ENCODE peak calls at places on chromosomes 5 and 9, in four cellular contexts. B, C, I and J are unnamed samples. For H4K20me1, the result is how much of the 10 kb centered on the place peaks cover.

GRCh38 chr9:78064075-78064474 is 32.5 kb upstream of the GNAQ start:
- DNase-seq in B (no peak), C (no peak), I (no peak), J (no peak)

GRCh38 chr9:7848498-7848897 is 48.9 kb upstream of the DMAC1 start:
- DNase-seq in B (no peak), C (no peak), I (no peak), J (no peak)

GRCh38 chr5:151104795-151105194 is 24.0 kb upstream of the TNIP1 start:
- DNase-seq in B (no peak), C (no peak), I (peak), J (no peak)

GRCh38 chr9:99445377-99445891 is 223.4 kb downstream of the SEC61B start:
- DNase-seq in B (no peak), C (no peak), I (peak), J (peak)

GRCh38 chr5:66814146-66814991 is 218.2 kb downstream of the MAST4 start:
- DNase-seq in B (peak), C (peak), I (peak), J (no peak)

GRCh38 chr5:178068293-178068692 is 45.0 kb upstream of the N4BP3 start:
- DNase-seq in B (no peak), C (peak), I (no peak), J (no peak)

GRCh38 chr5:93512799-93513198 is 68.2 kb downstream of the NR2F1-AS1 start:
- DNase-seq in B (no peak), C (no peak), I (peak), J (no peak)

GRCh38 chr5:2110137-2110933 is 227.6 kb upstream of the IRX4 start:
- DNase-seq in B (no peak), C (no peak), I (no peak), J (no peak)

GRCh38 chr9:123310551-123311249 is 42.3 kb upstream of the STRBP start:
- DNase-seq in B (no peak), C (no peak), I (no peak), J (no peak)

GRCh38 chr5:119435436-119436132 is 16.7 kb upstream of the HSD17B4 start:
- DNase-seq in B (peak), C (peak), I (peak), J (no peak)

GRCh38 chr9:89821081-89821480 is 216.3 kb downstream of the GADD45G start:
- DNase-seq in B (no peak), C (peak), I (no peak), J (no peak)

GRCh38 chr5:124438390-124439380 is 307.8 kb downstream of the ZNF608 start:
- DNase-seq in B (no peak), C (peak), I (no peak), J (no peak)

GRCh38 chr9:104094534-104095020 is 468 bp downstream of the SMC2 start:
- DNase-seq in B (peak), C (no peak), I (no peak), J (no peak)

GRCh38 chr9:80320916-80321315 is 749.2 kb downstream of the TLE4 start:
- DNase-seq in B (no peak), C (no peak), I (peak), J (no peak)

GRCh38 chr9:133396952-133397351 is 20.8 kb downstream of the STKLD1 start:
- DNase-seq in B (no peak), C (peak), I (no peak), J (no peak)

GRCh38 chr9:94787268-94787667 is 60.8 kb downstream of the AOPEP start:
- DNase-seq in B (no peak), C (no peak), I (no peak), J (no peak)

GRCh38 chr9:98765276-98765675 is 31.1 kb downstream of the ANKS6 start:
- DNase-seq in B (no peak), C (no peak), I (no peak), J (no peak)

GRCh38 chr5:128111818-128112448 is 28.4 kb downstream of the SLC12A2 start:
- DNase-seq in B (no peak), C (no peak), I (no peak), J (no peak)

GRCh38 chr5:142108432-142109355 is at the start of gene NDFIP1:
- DNase-seq in B (peak), C (peak), I (peak), J (no peak)

GRCh38 chr5:72392326-72392733 is 72.2 kb downstream of the PTCD2 start:
- DNase-seq in B (no peak), C (no peak), I (peak), J (no peak)

GRCh38 chr5:176793736-176794135 is 16.6 kb upstream of the UNC5A start:
- DNase-seq in B (no peak), C (no peak), I (no peak), J (no peak)

GRCh38 chr5:142545653-142546322 is 140.1 kb downstream of the FGF1 start:
- DNase-seq in B (no peak), C (no peak), I (peak), J (no peak)

GRCh38 chr5:89297111-89297510 is 414.1 kb upstream of the MEF2C start:
- DNase-seq in B (no peak), C (no peak), I (no peak), J (no peak)

GRCh38 chr5:111932628-111933027 is 175.6 kb upstream of the NREP start:
- DNase-seq in B (no peak), C (no peak), I (no peak), J (no peak)

GRCh38 chr5:132826424-132827082 is 3.9 kb downstream of the SHROOM1 start:
- DNase-seq in B (no peak), C (no peak), I (no peak), J (no peak)

GRCh38 chr5:6740586-6741150 is 27.4 kb downstream of the TENT4A start:
- DNase-seq in B (no peak), C (no peak), I (no peak), J (no peak)
- H4K20me1 ChIP-seq in B (under half), C (half or more), I (under half), J (under half)

DNA sequence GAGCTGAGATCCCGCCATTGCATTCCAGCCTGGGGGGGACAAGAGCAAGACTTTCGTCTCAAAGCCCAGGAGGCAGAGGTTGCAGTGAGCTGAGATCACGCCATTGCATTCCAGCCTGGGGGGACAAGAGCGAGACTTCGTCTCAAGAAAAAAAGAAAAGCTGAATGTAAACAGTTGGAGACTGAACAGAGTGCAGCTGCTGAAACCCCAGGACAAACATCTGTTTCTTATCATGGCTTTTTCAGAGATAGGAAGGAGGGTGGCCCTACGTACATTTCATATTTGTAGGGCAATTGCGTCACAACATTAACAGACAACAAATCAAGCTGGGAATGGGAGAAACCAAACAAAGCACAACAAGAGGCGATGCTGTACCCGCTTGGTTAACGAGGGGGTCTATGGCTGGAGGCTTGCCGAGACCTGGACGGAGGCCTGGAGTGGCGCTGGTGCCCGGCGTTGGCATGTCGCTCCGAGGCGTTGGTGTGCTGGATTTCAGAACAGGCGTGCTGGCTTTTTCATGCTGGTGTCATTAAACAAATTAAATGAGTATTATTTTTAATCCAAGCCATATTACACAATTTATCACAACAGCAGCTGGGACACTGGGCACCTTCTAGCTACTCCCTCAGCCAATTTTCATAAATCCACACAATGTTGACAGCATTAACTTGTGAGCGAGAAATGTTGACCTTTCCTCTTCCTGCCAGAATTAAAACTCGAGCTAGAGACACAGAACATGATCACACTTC is 76.2 kb downstream of the TLE1 start:
- DNase-seq in B (no peak), C (no peak), I (peak), J (no peak)
- H3K4me3 ChIP-seq in B (no peak), C (no peak), I (no peak), J (no peak)

GRCh38 chr9:6414291-6414690 is 1.3 kb downstream of the UHRF2 start:
- DNase-seq in B (peak), C (peak), I (peak), J (no peak)

GRCh38 chr9:6413365-6414263 is 615 bp downstream of the UHRF2 start:
- DNase-seq in B (peak), C (peak), I (no peak), J (no peak)

GRCh38 chr9:6412572-6413364 is at the start of gene UHRF2:
- DNase-seq in B (peak), C (peak), I (peak), J (peak)

GRCh38 chr9:6417186-6417585 is 4.2 kb downstream of the UHRF2 start:
- DNase-seq in B (no peak), C (no peak), I (no peak), J (no peak)

DNA sequence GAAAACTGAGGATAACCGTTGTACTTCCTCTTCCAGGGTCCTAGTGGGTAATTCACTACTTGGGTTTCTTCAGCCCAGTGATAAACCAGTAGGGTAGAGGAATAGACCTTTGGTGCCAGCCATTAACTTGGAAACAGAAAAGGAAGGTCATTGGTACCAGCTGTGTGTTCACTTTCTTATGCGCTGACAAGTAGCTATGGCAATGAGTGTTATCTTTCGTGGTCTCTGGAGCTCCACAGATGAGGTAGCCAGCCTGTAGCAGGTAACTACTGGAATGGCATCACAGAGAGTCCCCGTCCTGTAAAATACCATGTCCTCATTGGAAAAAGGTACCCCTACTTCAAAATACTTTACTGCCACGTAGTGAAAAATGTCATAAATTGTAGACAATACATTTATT is 2.3 kb downstream of the UHRF2 start:
- DNase-seq in B (no peak), C (no peak), I (no peak), J (no peak)
- H4K20me1 ChIP-seq in B (under half), C (half or more), I (under half), J (under half)

GRCh38 chr9:1050125-1050895 is at the start of gene DMRT2:
- DNase-seq in B (peak), C (no peak), I (peak), J (no peak)

GRCh38 chr9:1052119-1052907 is 2.2 kb downstream of the DMRT2 start:
- DNase-seq in B (no peak), C (no peak), I (no peak), J (no peak)

GRCh38 chr9:1052908-1053590 is 2.9 kb downstream of the DMRT2 start:
- DNase-seq in B (no peak), C (no peak), I (no peak), J (no peak)

GRCh38 chr9:1049641-1050040 is 516 bp upstream of the DMRT2 start:
- DNase-seq in B (no peak), C (no peak), I (no peak), J (no peak)

GRCh38 chr9:1051286-1052118 is 1.3 kb downstream of the DMRT2 start:
- DNase-seq in B (peak), C (peak), I (no peak), J (no peak)
- H3K4me3 ChIP-seq in B (peak), C (peak), I (no peak), J (peak)

DNA sequence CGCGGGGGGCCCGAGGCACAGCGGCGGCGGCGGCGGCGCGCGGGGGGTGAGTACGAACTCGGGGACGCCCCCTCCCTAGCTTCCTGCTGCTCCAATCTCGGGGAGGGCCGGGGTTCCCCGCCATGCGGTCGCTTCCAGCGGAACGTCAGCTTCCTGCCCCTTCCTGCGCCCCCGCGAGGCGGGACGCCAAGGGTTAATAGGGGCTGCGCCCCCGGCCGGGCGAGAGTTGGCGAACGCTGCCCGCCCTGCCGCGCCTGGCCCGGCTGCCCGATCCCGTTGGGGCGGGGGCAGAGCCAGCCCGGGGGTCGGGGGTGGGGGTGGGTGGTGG is 594 bp downstream of the COL27A1 start:
- DNase-seq in B (no peak), C (peak), I (no peak), J (no peak)
- H4K20me1 ChIP-seq in B (under half), C (under half), I (under half), J (under half)

DNA sequence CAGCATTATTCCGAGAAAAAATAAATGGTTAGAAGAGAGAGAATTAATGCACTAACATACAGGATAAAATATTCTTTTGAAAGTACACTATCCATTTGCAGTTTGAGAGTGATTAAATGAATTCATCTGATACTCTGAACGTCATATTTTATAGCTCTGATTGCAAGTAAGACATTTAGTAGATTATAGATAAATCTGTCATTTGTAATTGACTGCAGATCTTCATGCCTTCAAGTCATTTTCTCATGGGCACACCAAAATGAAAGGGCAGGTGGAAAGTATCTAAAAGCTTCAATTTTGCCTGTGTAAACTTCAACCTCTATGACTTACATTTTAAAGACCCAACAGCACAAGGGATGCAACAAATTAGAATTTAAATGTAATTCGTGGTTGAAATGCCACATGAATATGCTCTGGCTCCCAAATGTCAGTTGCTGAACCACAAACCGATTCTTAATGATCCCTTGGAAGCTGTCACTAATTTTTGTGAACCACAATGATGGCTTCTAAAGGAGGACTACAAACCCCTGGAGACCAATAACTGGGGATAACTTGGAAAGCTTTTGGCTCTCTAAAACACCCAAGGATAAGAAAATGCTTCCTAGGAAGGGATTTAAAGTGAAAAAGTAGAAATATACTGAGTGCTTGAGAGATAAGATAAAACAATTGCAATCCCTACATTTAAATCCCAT is 3.9 kb downstream of the TYRP1 start:
- DNase-seq in B (no peak), C (no peak), I (no peak), J (no peak)
- H3K4me3 ChIP-seq in B (no peak), C (no peak), I (no peak), J (no peak)